ENCODE peak calls at places on chromosomes 12 and 14, in five cellular contexts. T is CD8-positive, alpha-beta T cell; D is HS-5; L is kidney tubule cell; V is GDM1. I is an unnamed sample.

GRCh38 chr12:120368789-120369475 is at the start of gene MSI1:
- DNase-seq in T (no peak), D (no peak), L (no peak), V (no peak), I (no peak)

GRCh38 chr12:1920436-1920835 is 2.0 kb upstream of the CACNA2D4 start:
- DNase-seq in T (no peak), D (no peak), L (no peak), V (no peak), I (no peak)

GRCh38 chr14:63852271-63852816 is 460 bp upstream of the SYNE2 start:
- DNase-seq in T (no peak), D (no peak), L (no peak), V (no peak), I (no peak)

GRCh38 chr14:58717821-58718220 is 80.1 kb downstream of the DACT1 start:
- DNase-seq in T (no peak), D (no peak), L (no peak), V (no peak), I (no peak)

GRCh38 chr12:81257952-81258551 is 180.2 kb downstream of the ACSS3 start:
- DNase-seq in T (no peak), D (no peak), L (peak; percentile 41), V (no peak), I (no peak)

GRCh38 chr12:105740970-105741725 is 397.6 kb downstream of the NUAK1 start:
- DNase-seq in T (no peak), D (no peak), L (no peak), V (no peak), I (no peak)

GRCh38 chr14:29898470-29898869 is 29.2 kb downstream of the PRKD1 start:
- DNase-seq in T (no peak), D (no peak), L (no peak), V (no peak), I (no peak)

GRCh38 chr12:109112720-109113465 is 3.5 kb upstream of the ACACB start:
- DNase-seq in T (no peak), D (no peak), L (no peak), V (no peak), I (no peak)

GRCh38 chr14:92582706-92583452 is 69.3 kb downstream of the RIN3 start:
- DNase-seq in T (peak; percentile 36), D (no peak), L (no peak), V (no peak), I (peak; percentile 72)

GRCh38 chr12:47949441-47950341 is 13.7 kb upstream of the TMEM106C start:
- DNase-seq in T (peak; percentile 34), D (no peak), L (peak; percentile 83), V (peak; percentile 47), I (peak; percentile 39)

GRCh38 chr14:49497267-49497666 is 88.9 kb downstream of the RPS29 start:
- DNase-seq in T (no peak), D (no peak), L (no peak), V (no peak), I (no peak)

GRCh38 chr12:14751987-14752386 is 51.3 kb downstream of the WBP11 start:
- DNase-seq in T (no peak), D (no peak), L (no peak), V (no peak), I (no peak)

GRCh38 chr14:67426983-67427601 is 15.1 kb upstream of the PLEK2 start:
- DNase-seq in T (peak; percentile 80), D (peak; percentile 28), L (peak; percentile 80), V (peak; percentile 62), I (peak; percentile 64)

GRCh38 chr14:20332386-20332945 is 613 bp downstream of the CCNB1IP1 start:
- DNase-seq in T (no peak), D (no peak), L (peak; percentile 30), V (no peak), I (no peak)

GRCh38 chr12:130494736-130495135 is 157.0 kb downstream of the PIWIL1 start:
- DNase-seq in T (no peak), D (no peak), L (no peak), V (no peak), I (no peak)

GRCh38 chr14:69259176-69259530 is 805 bp upstream of the GALNT16 start:
- DNase-seq in T (no peak), D (no peak), L (no peak), V (no peak), I (no peak)

GRCh38 chr12:81128930-81129554 is 51.2 kb downstream of the ACSS3 start:
- DNase-seq in T (no peak), D (peak; percentile 14), L (peak; percentile 58), V (no peak), I (no peak)

GRCh38 chr12:95788637-95789036 is 1.9 kb downstream of the NTN4 start:
- DNase-seq in T (no peak), D (no peak), L (peak; percentile 73), V (no peak), I (no peak)

GRCh38 chr12:80977356-80977755 is 39.6 kb upstream of the LIN7A start:
- DNase-seq in T (no peak), D (no peak), L (no peak), V (no peak), I (no peak)

GRCh38 chr12:30753761-30754382 is 879 bp downstream of the CAPRIN2 start:
- DNase-seq in T (no peak), D (peak; percentile 3), L (peak; percentile 24), V (no peak), I (peak; percentile 3)

GRCh38 chr14:74510955-74511354 is 17.4 kb downstream of the ISCA2 start:
- DNase-seq in T (no peak), D (peak; percentile 33), L (peak; percentile 67), V (no peak), I (no peak)

GRCh38 chr12:28497889-28498411 is 307.7 kb downstream of the CCDC91 start:
- DNase-seq in T (no peak), D (peak; percentile 30), L (peak; percentile 39), V (no peak), I (no peak)

GRCh38 chr14:101066826-101067508 is 163.4 kb upstream of the RTL1 start:
- DNase-seq in T (no peak), D (no peak), L (no peak), V (no peak), I (no peak)

GRCh38 chr12:86249856-86250255 is 6.3 kb downstream of the MGAT4C start:
- DNase-seq in T (no peak), D (no peak), L (peak; percentile 87), V (no peak), I (no peak)

GRCh38 chr12:26906704-26907103 is 31.1 kb downstream of the INTS13 start:
- DNase-seq in T (no peak), D (no peak), L (no peak), V (peak; percentile 19), I (no peak)

GRCh38 chr12:104285740-104286537 is 17.6 kb upstream of the EID3 start:
- DNase-seq in T (no peak), D (no peak), L (peak; percentile 95), V (no peak), I (no peak)

GRCh38 chr12:92108651-92109050 is 37.0 kb downstream of the BTG1 start:
- DNase-seq in T (no peak), D (peak; percentile 8), L (no peak), V (no peak), I (no peak)

GRCh38 chr12:116879509-116880212 is 1.6 kb downstream of the HRK start:
- DNase-seq in T (no peak), D (no peak), L (no peak), V (no peak), I (no peak)

GRCh38 chr12:27709932-27710591 is 570 bp upstream of the MRPS35 start:
- DNase-seq in T (no peak), D (no peak), L (peak; percentile 65), V (no peak), I (no peak)

GRCh38 chr12:10301103-10301502 is 6.6 kb upstream of the KLRD1 start:
- DNase-seq in T (no peak), D (no peak), L (peak; percentile 33), V (no peak), I (peak; percentile 43)

GRCh38 chr14:21526672-21527319 is 650 bp upstream of the SALL2 start:
- DNase-seq in T (no peak), D (no peak), L (no peak), V (no peak), I (no peak)

GRCh38 chr14:93231129-93231979 is 24.3 kb downstream of the UBR7 start:
- DNase-seq in T (no peak), D (no peak), L (peak; percentile 61), V (no peak), I (no peak)

GRCh38 chr14:103356151-103356766 is 22.2 kb downstream of the EIF5 start:
- DNase-seq in T (no peak), D (no peak), L (no peak), V (no peak), I (no peak)

GRCh38 chr14:77883479-77884238 is 83.8 kb downstream of the ADCK1 start:
- DNase-seq in T (no peak), D (no peak), L (no peak), V (no peak), I (no peak)

GRCh38 chr12:43826681-43827458 is 9.0 kb upstream of the TMEM117 start:
- DNase-seq in T (no peak), D (no peak), L (peak; percentile 68), V (no peak), I (no peak)

GRCh38 chr12:43921666-43922337 is 85.9 kb downstream of the TMEM117 start:
- DNase-seq in T (no peak), D (peak; percentile 5), L (peak; percentile 53), V (no peak), I (no peak)

GRCh38 chr12:124419292-124420040 is 124.6 kb downstream of the RFLNA start:
- DNase-seq in T (no peak), D (no peak), L (no peak), V (no peak), I (no peak)

GRCh38 chr12:21989819-21990412 is 48.7 kb upstream of the ABCC9 start:
- DNase-seq in T (no peak), D (peak; percentile 20), L (peak; percentile 26), V (no peak), I (no peak)